ENCODE peak calls at places on chromosomes 16 and 17, in six cellular contexts. One of them, this sample, is unnamed. For H3K9me3, the result is how much of the 10 kb centered on the place peaks cover.

GRCh38 chr16:59213952-59214351 is 479.8 kb upstream of the GOT2 start:
- DNase-seq in breast epithelium: no peak
- DNase-seq in heart right ventricle: no peak
- DNase-seq in PC-9: no peak
- DNase-seq in PC-3: no peak
- DNase-seq in tibial artery: no peak
- DNase-seq in this sample: no peak

GRCh38 chr16:89720520-89720858 is 209 bp downstream of the VPS9D1 start:
- DNase-seq in heart right ventricle: peak
- DNase-seq in PC-3: peak
- DNase-seq in PC-9: peak
- DNase-seq in tibial artery: no peak
- DNase-seq in breast epithelium: no peak
- DNase-seq in this sample: peak

GRCh38 chr17:6786618-6787017 is 10.6 kb downstream of the FBXO39 start:
- DNase-seq in PC-3: peak
- DNase-seq in PC-9: no peak
- DNase-seq in heart right ventricle: no peak
- DNase-seq in tibial artery: no peak
- DNase-seq in breast epithelium: no peak
- DNase-seq in this sample: no peak

GRCh38 chr17:8956521-8956920 is 9.0 kb downstream of the PIK3R5 start:
- DNase-seq in breast epithelium: no peak
- DNase-seq in PC-3: no peak
- DNase-seq in PC-9: no peak
- DNase-seq in heart right ventricle: no peak
- DNase-seq in tibial artery: no peak
- DNase-seq in this sample: no peak

GRCh38 chr16:986925-987581 is 5.5 kb downstream of the SOX8 start:
- DNase-seq in PC-9: no peak
- DNase-seq in breast epithelium: no peak
- DNase-seq in tibial artery: no peak
- DNase-seq in PC-3: no peak
- DNase-seq in heart right ventricle: no peak
- DNase-seq in this sample: no peak

GRCh38 chr17:7021993-7022778 is 664 bp upstream of the BCL6B start:
- DNase-seq in PC-3: peak
- DNase-seq in PC-9: peak
- DNase-seq in tibial artery: peak
- DNase-seq in breast epithelium: peak
- DNase-seq in heart right ventricle: peak
- DNase-seq in this sample: no peak

GRCh38 chr16:47777191-47777590 is 316.1 kb downstream of the PHKB start:
- DNase-seq in breast epithelium: no peak
- DNase-seq in heart right ventricle: no peak
- DNase-seq in tibial artery: no peak
- DNase-seq in PC-9: no peak
- DNase-seq in PC-3: peak
- DNase-seq in this sample: no peak

GRCh38 chr16:68300736-68301459 is 9.8 kb downstream of the SLC7A6OS start:
- DNase-seq in PC-3: no peak
- DNase-seq in breast epithelium: no peak
- DNase-seq in heart right ventricle: no peak
- DNase-seq in PC-9: no peak
- DNase-seq in tibial artery: no peak
- DNase-seq in this sample: no peak

GRCh38 chr17:51371732-51372151 is 111.4 kb downstream of the UTP18 start:
- DNase-seq in breast epithelium: no peak
- DNase-seq in PC-3: peak
- DNase-seq in heart right ventricle: peak
- DNase-seq in PC-9: peak
- DNase-seq in tibial artery: peak
- DNase-seq in this sample: no peak

GRCh38 chr16:27149986-27150385 is 53.3 kb upstream of the KDM8 start:
- DNase-seq in heart right ventricle: no peak
- DNase-seq in PC-9: no peak
- DNase-seq in PC-3: no peak
- DNase-seq in breast epithelium: no peak
- DNase-seq in tibial artery: no peak
- DNase-seq in this sample: no peak

GRCh38 chr16:89084814-89085612 is 8.6 kb upstream of the ACSF3 start:
- DNase-seq in tibial artery: no peak
- DNase-seq in PC-3: no peak
- DNase-seq in breast epithelium: no peak
- DNase-seq in heart right ventricle: no peak
- DNase-seq in PC-9: no peak
- DNase-seq in this sample: peak

GRCh38 chr17:41549596-41550039 is 21.5 kb upstream of the KRT19 start:
- DNase-seq in tibial artery: no peak
- DNase-seq in heart right ventricle: no peak
- DNase-seq in PC-9: peak
- DNase-seq in breast epithelium: no peak
- DNase-seq in PC-3: peak
- DNase-seq in this sample: no peak

DNA sequence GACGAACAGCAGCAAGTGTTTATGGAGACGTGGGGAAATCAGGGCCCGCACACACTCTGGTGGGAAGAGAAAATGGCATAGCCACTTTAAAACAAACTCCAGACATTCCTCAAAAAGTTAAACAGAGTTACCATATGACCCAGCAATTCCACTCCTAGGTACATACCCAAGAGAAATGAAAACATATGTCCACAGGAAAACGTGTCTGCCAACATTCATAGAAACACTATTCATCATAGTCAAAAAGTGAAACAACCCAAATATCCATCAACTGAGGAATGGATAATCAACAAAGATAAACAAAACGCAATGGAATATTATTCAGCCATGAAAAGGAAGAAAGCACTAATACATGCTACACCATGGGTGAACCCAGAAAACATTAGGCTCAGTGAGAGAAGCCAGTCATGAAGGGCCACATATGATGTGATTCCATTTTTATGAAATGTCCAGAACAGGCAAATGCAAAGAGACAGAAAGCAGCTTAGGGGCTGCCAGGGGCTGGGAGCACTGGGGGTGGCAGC is 32.8 kb downstream of the ADCY9 start:
- DNase-seq in PC-3: no peak
- DNase-seq in breast epithelium: no peak
- DNase-seq in tibial artery: no peak
- DNase-seq in PC-9: no peak
- DNase-seq in heart right ventricle: no peak
- DNase-seq in this sample: no peak
- TF ChIP-seq CTCF in PC-3: no peak
- TF ChIP-seq CTCF in breast epithelium: no peak
- TF ChIP-seq CTCF in tibial artery: no peak
- TF ChIP-seq CTCF in PC-9: no peak
- TF ChIP-seq CTCF in heart right ventricle: no peak
- TF ChIP-seq CTCF in this sample: no peak

GRCh38 chr17:915416-916201 is 64.0 kb downstream of the NXN start:
- DNase-seq in PC-9: no peak
- DNase-seq in tibial artery: no peak
- DNase-seq in breast epithelium: peak
- DNase-seq in heart right ventricle: peak
- DNase-seq in PC-3: no peak
- DNase-seq in this sample: no peak
- H3K9me3 ChIP-seq in PC-9: under half
- H3K9me3 ChIP-seq in tibial artery: under half
- H3K9me3 ChIP-seq in breast epithelium: under half
- H3K9me3 ChIP-seq in heart right ventricle: under half
- H3K9me3 ChIP-seq in PC-3: under half
- H3K9me3 ChIP-seq in this sample: under half

DNA sequence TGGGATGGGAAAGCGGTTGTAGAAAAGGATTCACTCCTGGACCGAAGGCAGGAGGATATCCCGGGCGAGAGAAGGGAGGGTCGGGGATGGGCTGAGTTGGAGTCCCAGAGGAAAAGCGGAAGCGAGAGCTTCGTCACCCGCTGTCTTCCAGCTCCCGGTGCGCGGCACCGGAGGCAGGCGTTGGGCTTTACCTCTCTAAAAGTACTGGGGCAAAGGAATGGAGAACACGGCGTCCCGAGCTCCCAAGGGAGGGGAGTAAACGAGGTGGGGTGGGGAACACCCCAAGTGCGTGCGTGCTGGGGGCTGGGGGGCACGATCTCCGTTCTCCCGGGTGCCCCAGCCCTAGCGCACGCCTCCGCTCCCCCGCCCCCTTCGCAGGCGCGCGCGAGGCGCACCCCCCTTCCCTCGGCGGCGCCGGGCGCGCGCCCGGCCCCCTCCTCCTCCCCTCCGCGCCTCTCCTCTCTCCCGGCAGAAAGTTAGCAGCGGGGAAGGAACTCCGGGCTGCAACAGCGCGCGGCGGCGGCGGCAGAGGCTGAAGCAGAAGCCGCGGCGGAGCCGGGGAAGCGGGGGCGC is at the start of gene HS3ST4:
- DNase-seq in PC-9: no peak
- DNase-seq in tibial artery: no peak
- DNase-seq in heart right ventricle: no peak
- DNase-seq in breast epithelium: no peak
- DNase-seq in PC-3: no peak
- DNase-seq in this sample: no peak
- H3K4me3 ChIP-seq in PC-9: no peak
- H3K4me3 ChIP-seq in tibial artery: peak
- H3K4me3 ChIP-seq in heart right ventricle: peak
- H3K4me3 ChIP-seq in breast epithelium: no peak
- H3K4me3 ChIP-seq in PC-3: no peak
- H3K4me3 ChIP-seq in this sample: peak

GRCh38 chr16:88066680-88067529 is 115.7 kb downstream of the BANP start:
- DNase-seq in breast epithelium: no peak
- DNase-seq in PC-3: no peak
- DNase-seq in PC-9: no peak
- DNase-seq in tibial artery: no peak
- DNase-seq in heart right ventricle: no peak
- DNase-seq in this sample: peak
- TF ChIP-seq CTCF in breast epithelium: no peak
- TF ChIP-seq CTCF in PC-3: no peak
- TF ChIP-seq CTCF in PC-9: no peak
- TF ChIP-seq CTCF in tibial artery: no peak
- TF ChIP-seq CTCF in heart right ventricle: no peak
- TF ChIP-seq CTCF in this sample: no peak

GRCh38 chr16:35344012-35344762 is 1884.8 kb downstream of the TP53TG3F start:
- DNase-seq in tibial artery: no peak
- DNase-seq in breast epithelium: no peak
- DNase-seq in heart right ventricle: no peak
- DNase-seq in PC-9: no peak
- DNase-seq in PC-3: no peak
- DNase-seq in this sample: no peak
- H3K9me3 ChIP-seq in tibial artery: under half
- H3K9me3 ChIP-seq in breast epithelium: under half
- H3K9me3 ChIP-seq in heart right ventricle: under half
- H3K9me3 ChIP-seq in PC-9: under half
- H3K9me3 ChIP-seq in PC-3: under half
- H3K9me3 ChIP-seq in this sample: under half

GRCh38 chr17:49760909-49761558 is 2.9 kb downstream of the FAM117A start:
- DNase-seq in PC-9: no peak
- DNase-seq in breast epithelium: no peak
- DNase-seq in tibial artery: no peak
- DNase-seq in PC-3: no peak
- DNase-seq in heart right ventricle: no peak
- DNase-seq in this sample: no peak
- H3K4me3 ChIP-seq in PC-9: no peak
- H3K4me3 ChIP-seq in breast epithelium: peak
- H3K4me3 ChIP-seq in tibial artery: no peak
- H3K4me3 ChIP-seq in PC-3: no peak
- H3K4me3 ChIP-seq in heart right ventricle: no peak
- H3K4me3 ChIP-seq in this sample: no peak

GRCh38 chr17:48499743-48500434 is 30.9 kb downstream of the HOXB1 start:
- DNase-seq in heart right ventricle: no peak
- DNase-seq in breast epithelium: no peak
- DNase-seq in PC-9: no peak
- DNase-seq in PC-3: no peak
- DNase-seq in tibial artery: no peak
- DNase-seq in this sample: no peak

GRCh38 chr17:48500435-48501426 is 30.1 kb downstream of the HOXB1 start:
- DNase-seq in PC-9: no peak
- DNase-seq in breast epithelium: no peak
- DNase-seq in PC-3: peak
- DNase-seq in tibial artery: no peak
- DNase-seq in heart right ventricle: no peak
- DNase-seq in this sample: no peak

GRCh38 chr17:48502901-48503300 is 27.9 kb downstream of the HOXB1 start:
- DNase-seq in tibial artery: no peak
- DNase-seq in PC-9: no peak
- DNase-seq in breast epithelium: no peak
- DNase-seq in heart right ventricle: no peak
- DNase-seq in PC-3: no peak
- DNase-seq in this sample: no peak

GRCh38 chr17:48503747-48504146 is 27.1 kb downstream of the HOXB1 start:
- DNase-seq in heart right ventricle: no peak
- DNase-seq in breast epithelium: no peak
- DNase-seq in tibial artery: no peak
- DNase-seq in PC-3: no peak
- DNase-seq in PC-9: no peak
- DNase-seq in this sample: no peak

GRCh38 chr17:48502312-48502711 is 28.5 kb downstream of the HOXB1 start:
- DNase-seq in tibial artery: no peak
- DNase-seq in heart right ventricle: no peak
- DNase-seq in PC-9: no peak
- DNase-seq in PC-3: no peak
- DNase-seq in breast epithelium: no peak
- DNase-seq in this sample: no peak
- TF ChIP-seq CTCF in tibial artery: no peak
- TF ChIP-seq CTCF in heart right ventricle: no peak
- TF ChIP-seq CTCF in PC-9: no peak
- TF ChIP-seq CTCF in PC-3: no peak
- TF ChIP-seq CTCF in breast epithelium: no peak
- TF ChIP-seq CTCF in this sample: no peak

GRCh38 chr17:16552637-16553045 is 16.4 kb downstream of the ZNF287 start:
- DNase-seq in heart right ventricle: no peak
- DNase-seq in breast epithelium: no peak
- DNase-seq in PC-9: no peak
- DNase-seq in PC-3: no peak
- DNase-seq in tibial artery: no peak
- DNase-seq in this sample: no peak
- H3K9me3 ChIP-seq in heart right ventricle: under half
- H3K9me3 ChIP-seq in breast epithelium: half or more
- H3K9me3 ChIP-seq in PC-9: under half
- H3K9me3 ChIP-seq in PC-3: half or more
- H3K9me3 ChIP-seq in tibial artery: half or more
- H3K9me3 ChIP-seq in this sample: under half

GRCh38 chr16:71565812-71566700 is 10.8 kb downstream of the TAT start:
- DNase-seq in tibial artery: no peak
- DNase-seq in PC-9: no peak
- DNase-seq in breast epithelium: no peak
- DNase-seq in heart right ventricle: no peak
- DNase-seq in PC-3: no peak
- DNase-seq in this sample: no peak
- H3K4me3 ChIP-seq in tibial artery: no peak
- H3K4me3 ChIP-seq in PC-9: peak
- H3K4me3 ChIP-seq in breast epithelium: no peak
- H3K4me3 ChIP-seq in heart right ventricle: no peak
- H3K4me3 ChIP-seq in PC-3: peak
- H3K4me3 ChIP-seq in this sample: peak